ENCODE peak calls at places on chromosome 2, in five cellular contexts. C is GM23338, N is fibroblast of lung, V is HFFc6, T is breast epithelium. D is an unnamed sample.

GRCh38 chr2:79630972-79631551 is 118.2 kb downstream of the CTNNA2 start:
- DNase-seq in C (no peak), N (no peak), V (no peak), T (no peak), D (no peak)

GRCh38 chr2:22734373-22735045 is 650.5 kb upstream of the KLHL29 start:
- DNase-seq in C (no peak), N (no peak), V (no peak), T (no peak), D (no peak)

GRCh38 chr2:42999856-43000241 is 207.5 kb upstream of the HAAO start:
- DNase-seq in C (no peak), N (no peak), V (no peak), T (no peak), D (no peak)

GRCh38 chr2:37688771-37689468 is 17.5 kb upstream of the CDC42EP3 start:
- DNase-seq in C (peak; percentile 50), N (peak; percentile 94), V (peak; percentile 72), T (peak; percentile 50), D (no peak)

GRCh38 chr2:166068981-166069380 is 58.8 kb downstream of the SCN1A start:
- DNase-seq in C (no peak), N (peak; percentile 14), V (no peak), T (no peak), D (no peak)

GRCh38 chr2:188675391-188676011 is 298.7 kb upstream of the COL3A1 start:
- DNase-seq in C (peak; percentile 53), N (peak; percentile 80), V (peak; percentile 77), T (no peak), D (no peak)

GRCh38 chr2:171878481-171878993 is 15.5 kb downstream of the SLC25A12 start:
- DNase-seq in C (no peak), N (peak; percentile 85), V (peak; percentile 51), T (peak; percentile 38), D (peak; percentile 39)

GRCh38 chr2:37786854-37787253 is 115.4 kb upstream of the CDC42EP3 start:
- DNase-seq in C (no peak), N (no peak), V (no peak), T (peak; percentile 76), D (no peak)

GRCh38 chr2:173552540-173552939 is 197.9 kb downstream of the CDCA7 start:
- DNase-seq in C (no peak), N (no peak), V (no peak), T (no peak), D (no peak)

GRCh38 chr2:158291544-158292175 is 164.9 kb downstream of the CCDC148 start:
- DNase-seq in C (no peak), N (no peak), V (no peak), T (no peak), D (peak; percentile 4)

GRCh38 chr2:148391324-148391723 is 253.2 kb upstream of the EPC2 start:
- DNase-seq in C (no peak), N (peak; percentile 83), V (peak; percentile 3), T (no peak), D (peak; percentile 41)

DNA sequence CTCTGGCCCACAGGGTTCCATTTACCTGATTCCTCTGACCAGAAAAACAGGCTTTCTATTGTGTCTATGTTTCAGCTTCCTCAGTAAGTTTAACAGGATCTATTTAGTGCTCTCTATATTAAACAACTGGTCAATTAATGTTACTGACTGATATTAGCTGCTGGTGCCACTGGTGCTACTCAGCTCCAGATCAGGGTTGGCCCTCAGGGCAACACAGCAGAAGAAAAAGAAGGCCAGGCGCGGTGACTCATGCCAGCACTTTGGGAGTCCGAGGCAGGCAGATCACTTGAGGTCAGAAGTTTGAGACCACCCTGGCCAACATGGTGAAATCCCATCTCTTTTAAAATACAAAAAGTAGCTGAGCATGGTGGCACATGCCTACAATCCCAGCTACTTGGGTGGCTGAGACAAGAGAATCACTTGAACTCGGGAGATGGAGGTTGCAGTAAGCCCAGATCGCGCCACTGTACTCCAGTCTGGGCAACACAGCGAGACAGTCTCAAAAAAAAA is 56.3 kb upstream of the CHAC2 start:
- DNase-seq in C (no peak), N (no peak), V (no peak), T (no peak), D (no peak)
- TF ChIP-seq CTCF in C (no peak), N (no peak), V (no peak), T (no peak), D (no peak)

GRCh38 chr2:96208144-96209010 is at the start of gene STARD7:
- DNase-seq in C (peak; percentile 98), N (peak; percentile 99), V (peak; percentile 98), T (peak; percentile 97), D (peak; percentile 88)
- TF ChIP-seq CTCF in C (peak; percentile 9), N (no peak), V (peak; percentile 68), T (peak; percentile 17), D (no peak)

GRCh38 chr2:135819211-135819610 is 17.8 kb downstream of the LCT start:
- DNase-seq in C (peak; percentile 71), N (peak; percentile 59), V (peak; percentile 23), T (no peak), D (no peak)
- TF ChIP-seq CTCF in C (peak; percentile 82), N (peak; percentile 36), V (peak; percentile 69), T (no peak), D (peak; percentile 65)

GRCh38 chr2:26612522-26613240 is 28.5 kb downstream of the CIB4 start:
- DNase-seq in C (no peak), N (no peak), V (no peak), T (no peak), D (no peak)

GRCh38 chr2:26614205-26615128 is 26.7 kb downstream of the CIB4 start:
- DNase-seq in C (no peak), N (no peak), V (no peak), T (no peak), D (no peak)

GRCh38 chr2:26612034-26612433 is 29.1 kb downstream of the CIB4 start:
- DNase-seq in C (no peak), N (no peak), V (no peak), T (no peak), D (no peak)

GRCh38 chr2:26615336-26616031 is 25.7 kb downstream of the CIB4 start:
- DNase-seq in C (peak; percentile 56), N (no peak), V (no peak), T (no peak), D (no peak)

GRCh38 chr2:26613241-26614204 is 27.6 kb downstream of the CIB4 start:
- DNase-seq in C (peak; percentile 57), N (no peak), V (no peak), T (no peak), D (no peak)
- TF ChIP-seq CTCF in C (no peak), N (no peak), V (no peak), T (no peak), D (no peak)

DNA sequence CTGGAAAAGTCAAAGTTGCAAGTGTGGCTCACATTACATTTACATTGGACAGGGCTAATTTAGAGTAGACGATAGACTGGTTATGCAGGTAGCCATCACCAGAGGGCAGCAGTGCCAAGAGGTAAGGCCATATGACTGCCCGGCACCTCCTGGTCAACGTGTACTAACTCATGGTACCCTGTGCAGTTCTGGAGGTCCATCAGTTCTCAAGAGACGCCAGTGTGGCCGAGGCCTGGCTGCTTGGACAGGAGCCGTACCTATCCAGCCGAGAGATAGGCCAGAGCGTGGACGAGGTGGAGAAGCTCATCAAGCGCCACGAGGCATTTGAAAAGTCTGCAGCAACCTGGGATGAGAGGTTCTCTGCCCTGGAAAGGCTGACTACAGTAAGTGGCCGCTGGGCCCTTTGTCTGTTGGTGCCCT is 65.8 kb upstream of the EML6 start:
- DNase-seq in C (peak; percentile 79), N (no peak), V (peak; percentile 37), T (peak; percentile 42), D (no peak)
- TF ChIP-seq CTCF in C (peak; percentile 68), N (peak; percentile 56), V (peak; percentile 77), T (peak; percentile 63), D (peak; percentile 54)

GRCh38 chr2:226813148-226813701 is 13.6 kb upstream of the IRS1 start:
- DNase-seq in C (peak; percentile 67), N (no peak), V (no peak), T (no peak), D (no peak)
- TF ChIP-seq CTCF in C (peak; percentile 92), N (peak; percentile 55), V (peak; percentile 75), T (no peak), D (peak; percentile 84)

GRCh38 chr2:24842081-24843050 is 49.1 kb downstream of the CENPO start:
- DNase-seq in C (no peak), N (no peak), V (no peak), T (no peak), D (no peak)

GRCh38 chr2:24845691-24846090 is 52.5 kb downstream of the CENPO start:
- DNase-seq in C (no peak), N (no peak), V (no peak), T (no peak), D (no peak)

GRCh38 chr2:24840962-24841945 is 48.0 kb downstream of the CENPO start:
- DNase-seq in C (no peak), N (no peak), V (no peak), T (no peak), D (no peak)

GRCh38 chr2:24844023-24844685 is 50.9 kb downstream of the CENPO start:
- DNase-seq in C (no peak), N (no peak), V (no peak), T (no peak), D (no peak)

GRCh38 chr2:24843461-24843860 is 50.2 kb downstream of the CENPO start:
- DNase-seq in C (no peak), N (no peak), V (no peak), T (no peak), D (no peak)
- TF ChIP-seq CTCF in C (no peak), N (no peak), V (no peak), T (no peak), D (no peak)